ENCODE peak calls at places on chromosomes 6 and 20, in eight cellular contexts. C is GM12864, X is natural killer cell, P is GM20000, Z is fibroblast of the aortic adventitia, S is kidney, V is B cell, Y is endothelial cell. Q is an unnamed sample.

GRCh38 chr6:10521104-10521808 is at the start of gene GCNT2:
- DNase-seq in C (no peak), X (no peak), P (no peak), Z (peak), S (no peak), V (no peak), Y (no peak), Q (no peak)

GRCh38 chr6:7151381-7151780 is 43.6 kb downstream of the RREB1 start:
- DNase-seq in C (no peak), X (no peak), P (no peak), Z (no peak), S (no peak), V (no peak), Y (no peak), Q (no peak)

GRCh38 chr20:56903421-56903820 is 274.3 kb downstream of the TFAP2C start:
- DNase-seq in C (no peak), X (no peak), P (no peak), Z (no peak), S (no peak), V (no peak), Y (no peak), Q (no peak)

GRCh38 chr20:18790787-18791186 is 22.8 kb upstream of the SCP2D1 start:
- DNase-seq in C (no peak), X (no peak), P (no peak), Z (no peak), S (no peak), V (no peak), Y (no peak), Q (no peak)

GRCh38 chr20:32784369-32785080 is 22.3 kb downstream of the DNMT3B start:
- DNase-seq in C (no peak), X (no peak), P (no peak), Z (no peak), S (no peak), V (no peak), Y (no peak), Q (no peak)

GRCh38 chr6:2914318-2914660 is 11.2 kb upstream of the SERPINB9 start:
- DNase-seq in C (no peak), X (no peak), P (no peak), Z (no peak), S (no peak), V (no peak), Y (no peak), Q (no peak)

GRCh38 chr6:126040826-126041225 is 54.5 kb downstream of the TRMT11 start:
- DNase-seq in C (no peak), X (no peak), P (no peak), Z (peak), S (no peak), V (no peak), Y (no peak), Q (no peak)

GRCh38 chr20:34389206-34389953 is 26.3 kb downstream of the ITCH start:
- DNase-seq in C (no peak), X (no peak), P (no peak), Z (no peak), S (no peak), V (no peak), Y (no peak), Q (no peak)

GRCh38 chr6:133291671-133292070 is 50.5 kb downstream of the EYA4 start:
- DNase-seq in C (no peak), X (no peak), P (no peak), Z (peak), S (no peak), V (no peak), Y (no peak), Q (no peak)

GRCh38 chr20:25259788-25260254 is 11.9 kb downstream of the PYGB start:
- DNase-seq in C (no peak), X (no peak), P (no peak), Z (no peak), S (no peak), V (no peak), Y (no peak), Q (peak)

GRCh38 chr20:59078231-59078630 is 35.6 kb upstream of the PRELID3B start:
- DNase-seq in C (no peak), X (no peak), P (no peak), Z (no peak), S (no peak), V (no peak), Y (no peak), Q (no peak)

GRCh38 chr6:6614096-6614964 is 25.8 kb downstream of the LY86 start:
- DNase-seq in C (no peak), X (no peak), P (no peak), Z (no peak), S (no peak), V (no peak), Y (no peak), Q (no peak)

GRCh38 chr6:100593522-100593921 is 128.8 kb upstream of the SIM1 start:
- DNase-seq in C (no peak), X (no peak), P (no peak), Z (no peak), S (no peak), V (no peak), Y (no peak), Q (no peak)

GRCh38 chr6:12595161-12595792 is 121.3 kb upstream of the PHACTR1 start:
- DNase-seq in C (no peak), X (no peak), P (no peak), Z (peak), S (no peak), V (peak), Y (no peak), Q (no peak)

GRCh38 chr6:13629459-13630116 is 14.5 kb downstream of the NOL7 start:
- DNase-seq in C (no peak), X (no peak), P (no peak), Z (no peak), S (no peak), V (no peak), Y (no peak), Q (no peak)

GRCh38 chr6:52227495-52227894 is 16.8 kb downstream of the IL17F start:
- DNase-seq in C (peak), X (no peak), P (peak), Z (no peak), S (no peak), V (no peak), Y (no peak), Q (no peak)
- TF ChIP-seq CTCF in C (no peak), X (no peak), P (no peak), Z (no peak), S (no peak), V (no peak), Y (no peak), Q (no peak)

GRCh38 chr6:91486200-91486599 is 899.3 kb upstream of the MAP3K7 start:
- DNase-seq in C (no peak), X (no peak), P (no peak), Z (no peak), S (no peak), V (no peak), Y (no peak), Q (no peak)

GRCh38 chr6:91487729-91488392 is 901.0 kb upstream of the MAP3K7 start:
- DNase-seq in C (no peak), X (no peak), P (no peak), Z (no peak), S (no peak), V (no peak), Y (no peak), Q (no peak)

GRCh38 chr6:91483415-91483814 is 896.5 kb upstream of the MAP3K7 start:
- DNase-seq in C (peak), X (no peak), P (no peak), Z (no peak), S (no peak), V (no peak), Y (no peak), Q (no peak)

GRCh38 chr6:91482498-91482897 is 895.6 kb upstream of the MAP3K7 start:
- DNase-seq in C (peak), X (no peak), P (peak), Z (no peak), S (no peak), V (no peak), Y (no peak), Q (no peak)

GRCh38 chr6:91485047-91485446 is 898.2 kb upstream of the MAP3K7 start:
- DNase-seq in C (no peak), X (no peak), P (no peak), Z (no peak), S (no peak), V (no peak), Y (no peak), Q (no peak)
- TF ChIP-seq CTCF in C (no peak), X (no peak), P (no peak), Z (no peak), S (no peak), V (no peak), Y (no peak), Q (no peak)

DNA sequence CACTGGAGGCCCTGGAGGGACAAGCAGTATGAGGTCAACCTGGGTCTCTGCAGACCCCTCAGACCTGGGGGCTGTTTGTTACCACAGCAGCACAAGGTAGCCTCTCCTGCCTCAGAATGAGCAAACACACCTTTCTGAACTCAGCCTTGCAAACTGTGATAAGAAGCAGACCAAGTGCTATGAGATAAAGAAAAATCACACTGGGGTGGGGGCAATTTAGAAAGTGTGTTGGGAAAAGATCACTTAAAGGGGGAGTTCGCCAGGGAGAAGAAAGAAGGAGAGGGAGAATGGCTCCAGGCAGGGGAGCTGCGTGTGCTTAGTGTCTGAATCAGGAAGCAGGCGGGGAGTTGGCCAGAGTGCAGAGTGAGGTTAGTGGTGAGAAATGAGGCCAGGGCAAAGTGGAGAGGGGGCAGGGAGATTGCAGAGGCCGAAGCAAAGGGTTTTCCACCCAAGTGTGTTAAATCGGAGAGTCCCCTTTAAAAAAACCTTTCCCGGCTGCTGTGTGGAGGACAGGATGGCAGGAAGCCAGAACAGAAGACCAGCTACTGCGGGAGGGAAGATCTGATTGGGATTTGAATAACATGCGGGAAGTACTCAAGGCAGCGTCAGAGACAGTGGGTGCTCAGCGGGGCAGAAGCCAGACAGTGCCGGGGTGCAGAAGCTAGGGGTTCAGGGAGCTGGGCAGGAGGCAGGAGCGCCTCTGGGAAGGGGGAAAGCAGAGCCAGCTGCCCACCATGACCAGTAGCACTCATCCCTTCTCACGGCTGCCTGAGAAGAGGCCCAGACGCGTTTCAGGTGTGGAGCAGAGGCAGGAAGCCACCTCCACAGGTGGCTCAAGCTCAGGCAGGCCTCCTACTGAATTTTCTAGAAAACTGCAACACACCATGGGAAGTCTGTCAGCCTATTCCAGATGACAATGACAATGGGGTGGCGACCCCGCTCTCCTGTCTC is 9.0 kb downstream of the ADA start:
- DNase-seq in C (no peak), X (peak), P (peak), Z (peak), S (peak), V (no peak), Y (peak), Q (no peak)
- TF ChIP-seq CTCF in C (peak), X (no peak), P (peak), Z (peak), S (no peak), V (no peak), Y (no peak), Q (no peak)

DNA sequence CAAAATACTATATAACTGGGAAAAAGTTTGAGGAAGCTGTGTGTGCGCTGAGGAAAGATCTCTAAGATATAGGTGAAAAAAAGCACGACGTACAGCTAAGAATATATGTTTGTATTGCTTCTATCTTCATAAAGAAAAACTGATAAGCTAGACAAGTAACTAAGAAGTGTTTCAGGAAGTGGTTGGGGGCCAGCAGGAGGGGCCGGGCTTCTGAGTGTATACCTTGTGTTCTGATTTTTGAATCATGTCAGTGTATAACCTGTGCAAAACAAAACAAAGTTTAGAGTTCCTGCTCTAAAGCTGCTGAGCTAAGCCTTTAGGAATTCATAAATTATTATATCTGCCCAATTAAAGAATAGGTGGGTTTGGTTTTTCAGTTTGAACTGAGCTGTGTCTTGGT is 7.9 kb upstream of the OSER1 start:
- DNase-seq in C (no peak), X (no peak), P (no peak), Z (no peak), S (no peak), V (no peak), Y (no peak), Q (no peak)
- TF ChIP-seq CTCF in C (no peak), X (no peak), P (no peak), Z (no peak), S (no peak), V (no peak), Y (no peak), Q (no peak)

DNA sequence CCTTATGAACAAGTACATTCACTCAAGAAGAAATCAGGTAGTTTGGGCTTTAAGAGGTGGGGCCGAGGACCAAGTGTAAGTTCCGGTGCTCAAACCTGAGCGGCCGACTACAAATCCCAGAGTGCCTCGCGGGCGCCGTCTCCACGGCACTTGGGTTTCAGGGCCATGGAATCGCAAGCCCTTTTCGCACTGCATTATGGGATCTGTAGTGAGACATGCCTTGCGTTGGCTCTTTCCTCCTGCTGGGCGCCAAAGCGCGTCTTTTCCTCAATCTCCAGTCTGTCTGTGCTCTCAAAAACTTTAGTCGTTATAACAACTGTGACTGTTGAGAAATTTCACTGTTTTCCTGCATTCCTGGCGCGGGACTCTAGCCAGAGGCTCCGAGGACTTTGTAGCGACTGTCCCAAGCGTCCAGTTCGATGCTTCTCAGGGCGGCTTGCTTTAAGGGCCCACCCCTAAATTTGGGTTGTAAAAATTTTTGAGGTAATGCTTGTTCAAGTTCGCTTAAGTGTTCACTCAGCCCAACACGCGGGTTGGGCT is 408 bp upstream of the FBXO9 start:
- DNase-seq in C (peak), X (peak), P (peak), Z (peak), S (peak), V (peak), Y (peak), Q (peak)
- TF ChIP-seq CTCF in C (peak), X (no peak), P (no peak), Z (peak), S (no peak), V (no peak), Y (no peak), Q (peak)

GRCh38 chr6:119915971-119916370 is 566.4 kb upstream of the MAN1A1 start:
- DNase-seq in C (no peak), X (no peak), P (no peak), Z (no peak), S (no peak), V (no peak), Y (no peak), Q (no peak)
- TF ChIP-seq CTCF in C (no peak), X (no peak), P (no peak), Z (no peak), S (no peak), V (no peak), Y (no peak), Q (no peak)

DNA sequence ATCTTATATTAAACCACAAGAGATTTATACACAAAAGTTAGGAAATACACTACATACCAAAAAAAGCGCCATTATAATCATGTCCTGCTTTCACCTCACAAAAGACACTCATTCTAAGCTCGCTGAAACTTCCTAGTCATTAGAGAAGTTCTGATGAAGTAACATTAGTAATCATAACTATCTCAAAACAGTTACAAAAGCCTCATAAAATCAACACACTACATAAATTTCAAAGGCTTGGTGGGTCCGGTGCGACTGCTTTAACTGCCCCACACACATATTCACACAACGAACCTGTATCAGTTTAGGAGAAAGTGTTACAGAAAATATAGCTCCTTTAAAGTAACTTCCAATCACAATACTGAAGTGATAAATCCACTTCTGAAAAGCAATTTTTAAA is 1.9 kb downstream of the PHIP start:
- DNase-seq in C (no peak), X (no peak), P (no peak), Z (peak), S (no peak), V (no peak), Y (no peak), Q (no peak)
- TF ChIP-seq CTCF in C (no peak), X (no peak), P (no peak), Z (no peak), S (no peak), V (no peak), Y (no peak), Q (no peak)

GRCh38 chr6:26022737-26023136 is 60.1 kb downstream of the TRIM38 start:
- DNase-seq in C (no peak), X (no peak), P (no peak), Z (no peak), S (no peak), V (no peak), Y (no peak), Q (no peak)

GRCh38 chr6:26020983-26021349 is 58.4 kb downstream of the TRIM38 start:
- DNase-seq in C (no peak), X (no peak), P (no peak), Z (peak), S (peak), V (peak), Y (peak), Q (no peak)

GRCh38 chr6:26022166-26022510 is 59.5 kb downstream of the TRIM38 start:
- DNase-seq in C (no peak), X (no peak), P (peak), Z (peak), S (no peak), V (peak), Y (peak), Q (no peak)

GRCh38 chr6:26020291-26020982 is 57.8 kb downstream of the TRIM38 start:
- DNase-seq in C (peak), X (peak), P (peak), Z (peak), S (peak), V (peak), Y (peak), Q (no peak)

GRCh38 chr6:26021350-26022165 is 59.0 kb downstream of the TRIM38 start:
- DNase-seq in C (peak), X (peak), P (peak), Z (peak), S (peak), V (peak), Y (peak), Q (peak)
- TF ChIP-seq CTCF in C (no peak), X (no peak), P (no peak), Z (no peak), S (no peak), V (no peak), Y (no peak), Q (no peak)

Q was measured in type B pancreatic cell.